ENCODE peak calls at places on chromosomes 3 and 15, in eight cellular contexts. One of them, this sample, is unnamed.

GRCh38 chr3:104763007-104763406 is 603.7 kb upstream of the ALCAM start:
- DNase-seq in cardiac fibroblast: peak
- DNase-seq in thoracic aorta: no peak
- DNase-seq in AG10803: peak
- DNase-seq in upper lobe of right lung: no peak
- DNase-seq in cardiac muscle cell: no peak
- DNase-seq in A549: no peak
- DNase-seq in tibial nerve: no peak
- DNase-seq in this sample: no peak

GRCh38 chr15:23647421-23648375 is at the start of gene MAGEL2:
- DNase-seq in cardiac fibroblast: no peak
- DNase-seq in thoracic aorta: no peak
- DNase-seq in AG10803: no peak
- DNase-seq in upper lobe of right lung: no peak
- DNase-seq in cardiac muscle cell: peak
- DNase-seq in A549: no peak
- DNase-seq in tibial nerve: no peak
- DNase-seq in this sample: no peak

GRCh38 chr3:49311283-49311682 is 28.6 kb downstream of the USP4 start:
- DNase-seq in cardiac fibroblast: no peak
- DNase-seq in thoracic aorta: no peak
- DNase-seq in AG10803: no peak
- DNase-seq in upper lobe of right lung: no peak
- DNase-seq in cardiac muscle cell: no peak
- DNase-seq in A549: no peak
- DNase-seq in tibial nerve: no peak
- DNase-seq in this sample: peak

GRCh38 chr15:66085128-66085527 is 168.4 kb downstream of the MEGF11 start:
- DNase-seq in cardiac fibroblast: no peak
- DNase-seq in thoracic aorta: no peak
- DNase-seq in AG10803: no peak
- DNase-seq in upper lobe of right lung: no peak
- DNase-seq in cardiac muscle cell: no peak
- DNase-seq in A549: no peak
- DNase-seq in tibial nerve: no peak
- DNase-seq in this sample: peak

GRCh38 chr3:170352936-170353335 is 4.6 kb upstream of the SKIL start:
- DNase-seq in cardiac fibroblast: no peak
- DNase-seq in thoracic aorta: no peak
- DNase-seq in AG10803: no peak
- DNase-seq in upper lobe of right lung: no peak
- DNase-seq in cardiac muscle cell: no peak
- DNase-seq in A549: no peak
- DNase-seq in tibial nerve: no peak
- DNase-seq in this sample: peak

GRCh38 chr3:8550619-8551018 is 49.0 kb downstream of the LMCD1 start:
- DNase-seq in cardiac fibroblast: no peak
- DNase-seq in thoracic aorta: no peak
- DNase-seq in AG10803: peak
- DNase-seq in upper lobe of right lung: no peak
- DNase-seq in cardiac muscle cell: no peak
- DNase-seq in A549: no peak
- DNase-seq in tibial nerve: no peak
- DNase-seq in this sample: no peak

GRCh38 chr3:71805199-71805598 is 20.3 kb upstream of the PROK2 start:
- DNase-seq in cardiac fibroblast: no peak
- DNase-seq in thoracic aorta: no peak
- DNase-seq in AG10803: no peak
- DNase-seq in upper lobe of right lung: no peak
- DNase-seq in cardiac muscle cell: no peak
- DNase-seq in A549: no peak
- DNase-seq in tibial nerve: no peak
- DNase-seq in this sample: no peak

GRCh38 chr3:150149651-150150051 is 179.0 kb upstream of the PFN2 start:
- DNase-seq in cardiac fibroblast: peak
- DNase-seq in thoracic aorta: no peak
- DNase-seq in AG10803: peak
- DNase-seq in upper lobe of right lung: no peak
- DNase-seq in cardiac muscle cell: no peak
- DNase-seq in A549: no peak
- DNase-seq in tibial nerve: no peak
- DNase-seq in this sample: no peak

GRCh38 chr15:90592144-90592887 is 62.6 kb downstream of the CRTC3 start:
- DNase-seq in cardiac fibroblast: peak
- DNase-seq in thoracic aorta: no peak
- DNase-seq in AG10803: peak
- DNase-seq in upper lobe of right lung: no peak
- DNase-seq in cardiac muscle cell: no peak
- DNase-seq in A549: no peak
- DNase-seq in tibial nerve: no peak
- DNase-seq in this sample: no peak

GRCh38 chr3:127099982-127100381 is 92.9 kb upstream of the PRR23E start:
- DNase-seq in cardiac fibroblast: no peak
- DNase-seq in thoracic aorta: no peak
- DNase-seq in AG10803: no peak
- DNase-seq in upper lobe of right lung: no peak
- DNase-seq in cardiac muscle cell: no peak
- DNase-seq in A549: no peak
- DNase-seq in tibial nerve: no peak
- DNase-seq in this sample: no peak

GRCh38 chr3:157103860-157104259 is 56.1 kb downstream of the CCNL1 start:
- DNase-seq in cardiac fibroblast: no peak
- DNase-seq in thoracic aorta: no peak
- DNase-seq in AG10803: no peak
- DNase-seq in upper lobe of right lung: no peak
- DNase-seq in cardiac muscle cell: no peak
- DNase-seq in A549: no peak
- DNase-seq in tibial nerve: no peak
- DNase-seq in this sample: no peak

GRCh38 chr3:67647390-67647878 is 7.0 kb downstream of the SUCLG2 start:
- DNase-seq in cardiac fibroblast: peak
- DNase-seq in thoracic aorta: no peak
- DNase-seq in AG10803: peak
- DNase-seq in upper lobe of right lung: no peak
- DNase-seq in cardiac muscle cell: no peak
- DNase-seq in A549: peak
- DNase-seq in tibial nerve: no peak
- DNase-seq in this sample: no peak

GRCh38 chr3:107574650-107575049 is 51.9 kb downstream of the BBX start:
- DNase-seq in cardiac fibroblast: peak
- DNase-seq in thoracic aorta: no peak
- DNase-seq in AG10803: peak
- DNase-seq in upper lobe of right lung: no peak
- DNase-seq in cardiac muscle cell: peak
- DNase-seq in A549: peak
- DNase-seq in tibial nerve: no peak
- DNase-seq in this sample: peak

GRCh38 chr3:107271787-107272387 is 105.4 kb upstream of the CCDC54 start:
- DNase-seq in cardiac fibroblast: peak
- DNase-seq in thoracic aorta: no peak
- DNase-seq in AG10803: peak
- DNase-seq in upper lobe of right lung: no peak
- DNase-seq in cardiac muscle cell: peak
- DNase-seq in A549: peak
- DNase-seq in tibial nerve: no peak
- DNase-seq in this sample: peak

GRCh38 chr15:25600751-25601150 is 161.9 kb upstream of the UBE3A start:
- DNase-seq in cardiac fibroblast: no peak
- DNase-seq in thoracic aorta: no peak
- DNase-seq in AG10803: peak
- DNase-seq in upper lobe of right lung: no peak
- DNase-seq in cardiac muscle cell: no peak
- DNase-seq in A549: no peak
- DNase-seq in tibial nerve: no peak
- DNase-seq in this sample: no peak

GRCh38 chr15:31452595-31453557 is 126.2 kb downstream of the KLF13 start:
- DNase-seq in cardiac fibroblast: no peak
- DNase-seq in thoracic aorta: no peak
- DNase-seq in AG10803: no peak
- DNase-seq in upper lobe of right lung: peak
- DNase-seq in cardiac muscle cell: no peak
- DNase-seq in A549: no peak
- DNase-seq in tibial nerve: no peak
- DNase-seq in this sample: no peak

GRCh38 chr3:40915346-40915865 is 283.9 kb upstream of the CTNNB1 start:
- DNase-seq in cardiac fibroblast: no peak
- DNase-seq in thoracic aorta: no peak
- DNase-seq in AG10803: peak
- DNase-seq in upper lobe of right lung: no peak
- DNase-seq in cardiac muscle cell: no peak
- DNase-seq in A549: no peak
- DNase-seq in tibial nerve: no peak
- DNase-seq in this sample: no peak

DNA sequence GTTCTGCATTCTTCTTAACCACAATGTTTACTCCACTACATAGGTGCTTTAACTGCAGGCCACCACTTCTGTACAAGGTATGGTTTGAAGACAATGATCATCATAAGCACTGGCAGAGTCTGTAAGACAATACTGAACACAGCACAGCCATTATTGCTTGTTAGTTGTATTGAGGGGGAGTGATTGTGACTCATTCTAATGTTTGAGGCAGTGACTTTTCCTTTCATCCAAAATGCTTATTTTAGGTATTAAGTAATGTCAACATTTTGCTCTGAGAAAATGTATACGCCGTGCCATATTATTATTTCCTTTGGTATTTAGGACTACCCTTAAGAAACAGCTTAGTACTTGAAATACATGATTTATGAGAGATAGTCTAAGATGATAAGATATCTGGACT is 618.2 kb upstream of the ZNF717 start:
- DNase-seq in cardiac fibroblast: peak
- DNase-seq in thoracic aorta: no peak
- DNase-seq in AG10803: no peak
- DNase-seq in upper lobe of right lung: no peak
- DNase-seq in cardiac muscle cell: no peak
- DNase-seq in A549: no peak
- DNase-seq in tibial nerve: no peak
- DNase-seq in this sample: no peak
- TF ChIP-seq CTCF in cardiac fibroblast: no peak
- TF ChIP-seq CTCF in thoracic aorta: no peak
- TF ChIP-seq CTCF in AG10803: no peak
- TF ChIP-seq CTCF in upper lobe of right lung: no peak
- TF ChIP-seq CTCF in cardiac muscle cell: no peak
- TF ChIP-seq CTCF in A549: no peak
- TF ChIP-seq CTCF in tibial nerve: no peak
- TF ChIP-seq CTCF in this sample: no peak

DNA sequence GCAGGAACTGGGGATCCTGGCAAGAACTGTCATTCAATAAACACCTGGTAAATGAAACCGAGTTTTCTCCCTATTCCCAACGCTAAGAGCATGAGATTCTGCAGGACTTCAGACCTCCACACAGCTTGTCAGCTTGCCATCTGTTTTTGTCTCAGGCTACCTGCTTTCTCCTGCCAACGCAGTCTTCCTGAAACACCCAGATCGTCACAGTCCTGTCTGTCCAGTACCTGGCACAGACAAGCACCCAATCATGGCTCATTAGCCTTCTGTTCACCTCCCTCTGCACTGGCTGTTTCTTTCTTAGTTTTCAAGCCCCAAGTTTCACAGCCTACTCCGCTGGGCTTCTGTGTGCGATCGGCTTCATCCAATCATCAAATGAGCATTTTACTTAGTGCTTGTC is 5.0 kb downstream of the SLC12A8 start:
- DNase-seq in cardiac fibroblast: no peak
- DNase-seq in thoracic aorta: no peak
- DNase-seq in AG10803: no peak
- DNase-seq in upper lobe of right lung: no peak
- DNase-seq in cardiac muscle cell: no peak
- DNase-seq in A549: no peak
- DNase-seq in tibial nerve: no peak
- DNase-seq in this sample: no peak
- H3K4me3 ChIP-seq in cardiac fibroblast: no peak
- H3K4me3 ChIP-seq in thoracic aorta: no peak
- H3K4me3 ChIP-seq in AG10803: no peak
- H3K4me3 ChIP-seq in upper lobe of right lung: no peak
- H3K4me3 ChIP-seq in cardiac muscle cell: no peak
- H3K4me3 ChIP-seq in A549: no peak
- H3K4me3 ChIP-seq in tibial nerve: no peak
- H3K4me3 ChIP-seq in this sample: no peak

GRCh38 chr3:125582707-125583106 is 12.6 kb downstream of the OSBPL11 start:
- DNase-seq in cardiac fibroblast: peak
- DNase-seq in thoracic aorta: no peak
- DNase-seq in AG10803: no peak
- DNase-seq in upper lobe of right lung: no peak
- DNase-seq in cardiac muscle cell: no peak
- DNase-seq in A549: no peak
- DNase-seq in tibial nerve: no peak
- DNase-seq in this sample: peak
- TF ChIP-seq CTCF in cardiac fibroblast: no peak
- TF ChIP-seq CTCF in thoracic aorta: no peak
- TF ChIP-seq CTCF in AG10803: no peak
- TF ChIP-seq CTCF in upper lobe of right lung: no peak
- TF ChIP-seq CTCF in cardiac muscle cell: no peak
- TF ChIP-seq CTCF in A549: no peak
- TF ChIP-seq CTCF in tibial nerve: no peak
- TF ChIP-seq CTCF in this sample: peak

GRCh38 chr3:193943200-193943599 is 192.7 kb upstream of the HES1 start:
- DNase-seq in cardiac fibroblast: no peak
- DNase-seq in thoracic aorta: no peak
- DNase-seq in AG10803: no peak
- DNase-seq in upper lobe of right lung: no peak
- DNase-seq in cardiac muscle cell: no peak
- DNase-seq in A549: no peak
- DNase-seq in tibial nerve: no peak
- DNase-seq in this sample: no peak

GRCh38 chr3:193946945-193947344 is 189.0 kb upstream of the HES1 start:
- DNase-seq in cardiac fibroblast: peak
- DNase-seq in thoracic aorta: no peak
- DNase-seq in AG10803: no peak
- DNase-seq in upper lobe of right lung: no peak
- DNase-seq in cardiac muscle cell: no peak
- DNase-seq in A549: no peak
- DNase-seq in tibial nerve: no peak
- DNase-seq in this sample: no peak

GRCh38 chr3:193942516-193943055 is 193.4 kb upstream of the HES1 start:
- DNase-seq in cardiac fibroblast: no peak
- DNase-seq in thoracic aorta: no peak
- DNase-seq in AG10803: no peak
- DNase-seq in upper lobe of right lung: no peak
- DNase-seq in cardiac muscle cell: no peak
- DNase-seq in A549: no peak
- DNase-seq in tibial nerve: no peak
- DNase-seq in this sample: no peak

GRCh38 chr3:193945126-193945525 is 190.8 kb upstream of the HES1 start:
- DNase-seq in cardiac fibroblast: no peak
- DNase-seq in thoracic aorta: no peak
- DNase-seq in AG10803: no peak
- DNase-seq in upper lobe of right lung: no peak
- DNase-seq in cardiac muscle cell: no peak
- DNase-seq in A549: no peak
- DNase-seq in tibial nerve: no peak
- DNase-seq in this sample: no peak

GRCh38 chr3:193944161-193944884 is 191.6 kb upstream of the HES1 start:
- DNase-seq in cardiac fibroblast: no peak
- DNase-seq in thoracic aorta: no peak
- DNase-seq in AG10803: no peak
- DNase-seq in upper lobe of right lung: no peak
- DNase-seq in cardiac muscle cell: no peak
- DNase-seq in A549: no peak
- DNase-seq in tibial nerve: no peak
- DNase-seq in this sample: no peak
- H3K4me3 ChIP-seq in cardiac fibroblast: no peak
- H3K4me3 ChIP-seq in thoracic aorta: no peak
- H3K4me3 ChIP-seq in AG10803: no peak
- H3K4me3 ChIP-seq in upper lobe of right lung: no peak
- H3K4me3 ChIP-seq in cardiac muscle cell: no peak
- H3K4me3 ChIP-seq in A549: no peak
- H3K4me3 ChIP-seq in tibial nerve: no peak
- H3K4me3 ChIP-seq in this sample: no peak